ENCODE peak calls at places on chromosomes 1 and 21, in ten cellular contexts. B is stomach, E is uterus, O is testis, Z is heart left ventricle, C is NB4, W is ovary, U is breast epithelium, M is H1, F is body of pancreas. S is an unnamed sample.
A peak's percentile ranks its signal among the peaks of the same experiment; 100 is the strongest.

GRCh38 chr1:115457295-115457694 is 119.2 kb upstream of the NGF start:
- DNase-seq in E (peak; percentile 35), W (no peak), F (no peak), M (no peak), C (no peak), U (no peak), B (peak; percentile 29), Z (no peak), O (peak; percentile 40), S (peak; percentile 77)

GRCh38 chr1:175222296-175222938 is 29.8 kb upstream of the KIAA0040 start:
- DNase-seq in M (no peak), U (no peak), C (no peak), B (no peak), O (no peak), W (no peak), Z (no peak), E (no peak), F (no peak), S (no peak)

GRCh38 chr1:19374402-19374801 is 62.3 kb downstream of the SLC66A1 start:
- DNase-seq in W (no peak), B (no peak), C (no peak), M (peak; percentile 78), F (no peak), E (no peak), Z (no peak), O (no peak), U (no peak), S (no peak)

GRCh38 chr21:32886339-32886738 is 114.8 kb upstream of the PAXBP1 start:
- DNase-seq in B (no peak), M (no peak), C (no peak), W (no peak), E (no peak), F (no peak), O (no peak), U (no peak), Z (no peak), S (no peak)

GRCh38 chr21:31961027-31961426 is 88.2 kb downstream of the HUNK start:
- DNase-seq in W (no peak), B (no peak), F (no peak), O (no peak), U (no peak), M (no peak), C (no peak), Z (no peak), E (no peak), S (no peak)

GRCh38 chr1:87688136-87688535 is 359.5 kb downstream of the LMO4 start:
- DNase-seq in U (no peak), Z (no peak), O (no peak), M (no peak), F (no peak), W (no peak), C (no peak), E (no peak), B (no peak), S (no peak)

GRCh38 chr1:226993676-226994356 is 53.7 kb downstream of the COQ8A start:
- DNase-seq in B (no peak), U (no peak), C (no peak), Z (no peak), E (no peak), O (no peak), W (no peak), F (no peak), M (peak; percentile 47), S (no peak)

GRCh38 chr1:26083246-26083645 is 15.8 kb upstream of the TRIM63 start:
- DNase-seq in O (no peak), C (no peak), U (no peak), Z (peak; percentile 63), F (no peak), B (no peak), E (no peak), W (no peak), M (no peak), S (no peak)

GRCh38 chr1:198919667-198920398 is 281.0 kb downstream of the PTPRC start:
- DNase-seq in C (peak; percentile 37), W (no peak), O (no peak), B (no peak), M (no peak), U (no peak), F (no peak), E (no peak), Z (no peak), S (no peak)

GRCh38 chr1:11691302-11691914 is at the start of gene DRAXIN:
- DNase-seq in C (no peak), Z (no peak), U (no peak), W (no peak), O (no peak), F (no peak), M (peak; percentile 84), B (no peak), E (no peak), S (peak; percentile 7)
- H3K4me3 ChIP-seq in C (no peak within 1 kb of the TSS), Z (peak within 1 kb of the TSS; percentile 28), U (peak within 1 kb of the TSS; percentile 69), W (no peak within 1 kb of the TSS), O (peak within 1 kb of the TSS; percentile 18), F (no peak within 1 kb of the TSS), M (peak within 1 kb of the TSS; percentile 99), B (peak within 1 kb of the TSS; percentile 46), E (no peak within 1 kb of the TSS), S (peak within 1 kb of the TSS; percentile 17)

DNA sequence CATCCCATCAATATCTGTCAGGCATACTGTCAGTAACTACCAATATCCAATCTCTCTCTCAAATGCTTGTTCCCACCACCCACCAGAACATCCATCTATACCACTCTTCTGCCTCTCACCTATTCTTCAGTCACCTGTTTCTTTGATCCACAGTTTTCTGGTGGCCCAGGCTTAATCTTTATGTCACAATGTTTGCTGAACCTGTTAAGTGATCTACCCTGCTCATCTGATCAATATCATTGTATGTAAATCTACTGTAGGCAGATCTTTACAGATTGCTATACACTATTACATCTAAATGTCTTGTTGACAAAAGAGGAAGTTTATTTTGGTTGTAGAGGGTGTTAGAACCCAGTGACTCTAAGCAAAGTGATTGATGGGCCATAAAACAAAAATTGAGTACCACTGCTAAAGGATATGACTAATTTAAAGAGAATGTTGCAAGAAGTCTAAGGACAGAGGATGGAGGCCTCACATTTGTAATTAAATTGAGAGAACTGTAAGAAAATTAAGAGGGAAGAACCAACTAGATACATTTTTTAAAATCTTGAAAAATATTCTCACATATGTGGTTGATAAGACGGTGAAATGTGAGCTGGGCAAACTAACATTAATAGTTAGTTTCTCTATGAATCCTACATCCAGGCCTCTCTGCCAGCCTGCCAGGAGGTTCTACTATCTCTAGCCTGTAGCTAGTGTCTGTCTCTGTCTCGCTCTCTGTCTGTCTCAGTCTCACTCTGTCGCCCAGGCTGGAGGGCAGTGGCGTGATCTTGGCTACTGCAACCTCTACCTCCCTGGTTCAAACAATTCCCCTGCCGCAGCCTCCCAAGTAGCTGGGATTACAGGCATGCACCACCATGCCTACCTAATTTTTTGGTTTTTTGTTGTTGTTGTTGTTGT is 34.1 kb downstream of the EGLN1 start:
- DNase-seq in B (no peak), W (no peak), E (no peak), Z (no peak), U (no peak), O (no peak), M (no peak), C (peak; percentile 82), F (no peak), S (no peak)
- TF ChIP-seq POLR2A in B (no peak), W (no peak), E (no peak), Z (no peak), U (no peak), O (no peak), M (no peak), C (no peak), F (no peak), S (no peak)

DNA sequence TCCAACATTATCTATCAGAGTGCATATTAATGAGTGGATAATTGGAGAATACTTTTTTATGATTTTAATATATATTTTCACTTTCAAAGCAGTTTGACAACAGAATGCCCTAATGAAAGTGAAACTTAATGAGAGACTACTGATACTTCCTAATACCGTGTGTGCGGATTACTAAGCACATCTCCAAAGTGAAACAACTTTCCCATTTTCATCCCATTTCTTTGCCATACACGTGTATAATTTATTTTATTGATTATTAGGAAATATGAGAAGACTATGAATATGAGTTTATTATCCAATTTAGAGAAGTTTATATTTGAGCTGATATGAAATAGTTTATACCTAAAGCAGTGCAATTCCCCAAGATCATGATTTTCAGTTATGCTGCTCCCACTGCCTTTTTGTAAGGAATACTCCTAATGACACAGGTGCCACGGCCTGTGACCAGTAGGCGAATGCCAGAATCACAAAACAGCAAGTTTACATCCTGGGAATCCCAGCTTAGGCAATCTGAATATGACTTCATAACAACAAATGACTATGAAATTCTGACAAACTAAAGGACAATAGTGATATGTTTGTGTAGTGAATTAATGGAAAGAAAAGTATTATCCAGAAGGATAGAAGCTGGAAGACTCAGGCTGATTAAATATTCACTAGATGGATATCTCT is 202.9 kb downstream of the NCAM2 start:
- DNase-seq in E (no peak), F (no peak), W (no peak), M (no peak), C (no peak), U (no peak), Z (no peak), O (no peak), B (no peak), S (no peak)
- H3K4me3 ChIP-seq in E (peak overlapping the region; percentile 18), F (no peak overlapping the region), W (no peak overlapping the region), M (no peak overlapping the region), C (no peak overlapping the region), U (peak overlapping the region; percentile 46), Z (peak overlapping the region; percentile 34), O (no peak overlapping the region), B (no peak overlapping the region), S (no peak overlapping the region)

GRCh38 chr1:162626733-162627132 is 5.5 kb upstream of the DDR2 start:
- DNase-seq in U (no peak), W (no peak), B (no peak), O (no peak), E (no peak), Z (no peak), M (no peak), C (no peak), F (no peak), S (no peak)

GRCh38 chr1:162627662-162628296 is 4.5 kb upstream of the DDR2 start:
- DNase-seq in W (no peak), C (peak; percentile 52), E (no peak), U (no peak), M (no peak), O (no peak), B (no peak), F (no peak), Z (no peak), S (no peak)

GRCh38 chr1:162629651-162630050 is 2.6 kb upstream of the DDR2 start:
- DNase-seq in F (no peak), C (no peak), U (no peak), M (no peak), W (no peak), B (no peak), E (no peak), Z (no peak), O (no peak), S (no peak)

GRCh38 chr1:162631546-162632233 is 574 bp upstream of the DDR2 start:
- DNase-seq in B (no peak), W (peak; percentile 61), M (no peak), E (peak; percentile 64), O (peak; percentile 47), Z (peak; percentile 55), C (no peak), F (no peak), U (no peak), S (no peak)

DNA sequence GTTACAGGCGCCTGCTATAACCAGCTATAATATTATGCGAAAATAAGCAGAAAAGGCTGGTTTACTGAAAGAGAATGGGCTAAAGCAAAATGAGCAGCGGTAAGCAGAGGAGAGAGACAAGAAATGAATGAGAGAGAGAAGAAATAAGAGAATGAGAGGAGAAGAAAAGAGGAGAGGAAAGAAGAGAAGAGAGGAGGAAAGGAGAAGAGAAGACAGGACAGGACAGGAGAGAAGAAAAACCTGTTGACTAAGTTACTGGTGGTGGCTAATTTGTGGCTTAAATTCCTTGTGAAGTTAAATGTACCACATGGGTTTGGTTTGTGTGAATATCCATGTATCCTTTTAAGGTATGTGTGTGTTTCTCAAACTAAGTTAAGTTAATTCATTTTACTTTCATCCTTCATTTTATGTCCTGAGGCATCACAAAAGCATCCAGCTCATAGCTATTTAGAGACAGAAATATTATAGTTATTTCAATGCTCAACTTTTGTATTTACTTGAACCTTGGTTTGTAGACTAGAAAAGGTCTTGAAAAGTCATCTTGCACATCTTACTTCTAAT is 3.1 kb upstream of the DDR2 start:
- DNase-seq in E (no peak), B (no peak), W (no peak), M (no peak), F (no peak), U (no peak), Z (no peak), O (no peak), C (no peak), S (no peak)
- TF ChIP-seq POLR2A in E (no peak), B (no peak), W (no peak), M (no peak), F (no peak), U (no peak), Z (no peak), O (no peak), C (no peak), S (no peak)